ENCODE peak calls at places on chromosomes 7 and 10, in four cellular contexts. One of them, this sample, is unnamed.

GRCh38 chr7:31432831-31433340 is 81.0 kb upstream of the ITPRID1 start:
- DNase-seq in stimulated activated CD4-positive, alpha-beta T cell treated with anti-CD3 and anti-CD28 coated beads, Interleukin-4, amount 100 ng/mL, for 48 hours: no peak
- DNase-seq in HS-5: no peak
- DNase-seq in fibroblast of gingiva: no peak
- DNase-seq in this sample: peak

GRCh38 chr7:31545549-31545948 is 31.7 kb downstream of the ITPRID1 start:
- DNase-seq in fibroblast of gingiva: no peak
- DNase-seq in HS-5: no peak
- DNase-seq in stimulated activated CD4-positive, alpha-beta T cell treated with anti-CD3 and anti-CD28 coated beads, Interleukin-4, amount 100 ng/mL, for 48 hours: no peak
- DNase-seq in this sample: no peak

GRCh38 chr7:106542550-106543220 is 118.3 kb downstream of the CCDC71L start:
- DNase-seq in stimulated activated CD4-positive, alpha-beta T cell treated with anti-CD3 and anti-CD28 coated beads, Interleukin-4, amount 100 ng/mL, for 48 hours: peak
- DNase-seq in fibroblast of gingiva: peak
- DNase-seq in HS-5: peak
- DNase-seq in this sample: peak

GRCh38 chr7:12162420-12163113 is 48.5 kb upstream of the TMEM106B start:
- DNase-seq in stimulated activated CD4-positive, alpha-beta T cell treated with anti-CD3 and anti-CD28 coated beads, Interleukin-4, amount 100 ng/mL, for 48 hours: no peak
- DNase-seq in HS-5: peak
- DNase-seq in fibroblast of gingiva: peak
- DNase-seq in this sample: peak

GRCh38 chr10:42939685-42940366 is 137.0 kb upstream of the RET start:
- DNase-seq in fibroblast of gingiva: no peak
- DNase-seq in stimulated activated CD4-positive, alpha-beta T cell treated with anti-CD3 and anti-CD28 coated beads, Interleukin-4, amount 100 ng/mL, for 48 hours: no peak
- DNase-seq in HS-5: no peak
- DNase-seq in this sample: no peak

GRCh38 chr7:135771961-135772638 is 23.5 kb upstream of the FAM180A start:
- DNase-seq in HS-5: peak
- DNase-seq in fibroblast of gingiva: peak
- DNase-seq in stimulated activated CD4-positive, alpha-beta T cell treated with anti-CD3 and anti-CD28 coated beads, Interleukin-4, amount 100 ng/mL, for 48 hours: no peak
- DNase-seq in this sample: peak

GRCh38 chr10:79929409-79929904 is 19.4 kb downstream of the SFTPD start:
- DNase-seq in fibroblast of gingiva: peak
- DNase-seq in stimulated activated CD4-positive, alpha-beta T cell treated with anti-CD3 and anti-CD28 coated beads, Interleukin-4, amount 100 ng/mL, for 48 hours: peak
- DNase-seq in HS-5: no peak
- DNase-seq in this sample: peak

GRCh38 chr7:137592232-137592896 is 248.8 kb upstream of the PTN start:
- DNase-seq in fibroblast of gingiva: peak
- DNase-seq in HS-5: no peak
- DNase-seq in stimulated activated CD4-positive, alpha-beta T cell treated with anti-CD3 and anti-CD28 coated beads, Interleukin-4, amount 100 ng/mL, for 48 hours: no peak
- DNase-seq in this sample: peak

GRCh38 chr7:70016044-70016770 is 417.9 kb downstream of the AUTS2 start:
- DNase-seq in HS-5: no peak
- DNase-seq in stimulated activated CD4-positive, alpha-beta T cell treated with anti-CD3 and anti-CD28 coated beads, Interleukin-4, amount 100 ng/mL, for 48 hours: no peak
- DNase-seq in fibroblast of gingiva: peak
- DNase-seq in this sample: peak

GRCh38 chr10:113686028-113686427 is 6.3 kb downstream of the CASP7 start:
- DNase-seq in HS-5: no peak
- DNase-seq in fibroblast of gingiva: no peak
- DNase-seq in stimulated activated CD4-positive, alpha-beta T cell treated with anti-CD3 and anti-CD28 coated beads, Interleukin-4, amount 100 ng/mL, for 48 hours: no peak
- DNase-seq in this sample: no peak

GRCh38 chr10:78567680-78568453 is 500.9 kb upstream of the ZMIZ1 start:
- DNase-seq in HS-5: no peak
- DNase-seq in stimulated activated CD4-positive, alpha-beta T cell treated with anti-CD3 and anti-CD28 coated beads, Interleukin-4, amount 100 ng/mL, for 48 hours: no peak
- DNase-seq in fibroblast of gingiva: no peak
- DNase-seq in this sample: no peak

GRCh38 chr7:70631732-70632131 is 500.2 kb upstream of the GALNT17 start:
- DNase-seq in HS-5: no peak
- DNase-seq in stimulated activated CD4-positive, alpha-beta T cell treated with anti-CD3 and anti-CD28 coated beads, Interleukin-4, amount 100 ng/mL, for 48 hours: no peak
- DNase-seq in fibroblast of gingiva: no peak
- DNase-seq in this sample: no peak

GRCh38 chr10:42367532-42368230 is 270.7 kb downstream of the ZNF33B start:
- DNase-seq in HS-5: peak
- DNase-seq in stimulated activated CD4-positive, alpha-beta T cell treated with anti-CD3 and anti-CD28 coated beads, Interleukin-4, amount 100 ng/mL, for 48 hours: no peak
- DNase-seq in fibroblast of gingiva: peak
- DNase-seq in this sample: peak

GRCh38 chr10:92242910-92243671 is 47.8 kb downstream of the CPEB3 start:
- DNase-seq in stimulated activated CD4-positive, alpha-beta T cell treated with anti-CD3 and anti-CD28 coated beads, Interleukin-4, amount 100 ng/mL, for 48 hours: no peak
- DNase-seq in HS-5: no peak
- DNase-seq in fibroblast of gingiva: peak
- DNase-seq in this sample: peak

GRCh38 chr10:122073508-122073907 is 84.5 kb downstream of the TACC2 start:
- DNase-seq in stimulated activated CD4-positive, alpha-beta T cell treated with anti-CD3 and anti-CD28 coated beads, Interleukin-4, amount 100 ng/mL, for 48 hours: no peak
- DNase-seq in fibroblast of gingiva: no peak
- DNase-seq in HS-5: no peak
- DNase-seq in this sample: no peak

GRCh38 chr7:38020134-38020533 is 99.7 kb downstream of the EPDR1 start:
- DNase-seq in stimulated activated CD4-positive, alpha-beta T cell treated with anti-CD3 and anti-CD28 coated beads, Interleukin-4, amount 100 ng/mL, for 48 hours: no peak
- DNase-seq in HS-5: peak
- DNase-seq in fibroblast of gingiva: no peak
- DNase-seq in this sample: no peak

GRCh38 chr10:559767-560047 is 129.8 kb downstream of the DIP2C start:
- DNase-seq in stimulated activated CD4-positive, alpha-beta T cell treated with anti-CD3 and anti-CD28 coated beads, Interleukin-4, amount 100 ng/mL, for 48 hours: no peak
- DNase-seq in fibroblast of gingiva: no peak
- DNase-seq in HS-5: no peak
- DNase-seq in this sample: no peak

GRCh38 chr7:6242561-6242960 is 29.9 kb downstream of the CYTH3 start:
- DNase-seq in stimulated activated CD4-positive, alpha-beta T cell treated with anti-CD3 and anti-CD28 coated beads, Interleukin-4, amount 100 ng/mL, for 48 hours: no peak
- DNase-seq in HS-5: peak
- DNase-seq in fibroblast of gingiva: no peak
- DNase-seq in this sample: peak

GRCh38 chr10:85613391-85613790 is 753.2 kb downstream of the GRID1 start:
- DNase-seq in fibroblast of gingiva: no peak
- DNase-seq in HS-5: no peak
- DNase-seq in stimulated activated CD4-positive, alpha-beta T cell treated with anti-CD3 and anti-CD28 coated beads, Interleukin-4, amount 100 ng/mL, for 48 hours: no peak
- DNase-seq in this sample: no peak

GRCh38 chr10:95363303-95363912 is 72.6 kb upstream of the PDLIM1 start:
- DNase-seq in HS-5: peak
- DNase-seq in stimulated activated CD4-positive, alpha-beta T cell treated with anti-CD3 and anti-CD28 coated beads, Interleukin-4, amount 100 ng/mL, for 48 hours: peak
- DNase-seq in fibroblast of gingiva: peak
- DNase-seq in this sample: peak

GRCh38 chr7:30162622-30163124 is 27.9 kb downstream of the MTURN start:
- DNase-seq in fibroblast of gingiva: peak
- DNase-seq in HS-5: peak
- DNase-seq in stimulated activated CD4-positive, alpha-beta T cell treated with anti-CD3 and anti-CD28 coated beads, Interleukin-4, amount 100 ng/mL, for 48 hours: no peak
- DNase-seq in this sample: peak

GRCh38 chr7:105656922-105657521 is 75.7 kb upstream of the EFCAB10 start:
- DNase-seq in HS-5: no peak
- DNase-seq in stimulated activated CD4-positive, alpha-beta T cell treated with anti-CD3 and anti-CD28 coated beads, Interleukin-4, amount 100 ng/mL, for 48 hours: peak
- DNase-seq in fibroblast of gingiva: no peak
- DNase-seq in this sample: no peak

GRCh38 chr7:79971058-79971457 is 163.6 kb upstream of the GNAI1 start:
- DNase-seq in stimulated activated CD4-positive, alpha-beta T cell treated with anti-CD3 and anti-CD28 coated beads, Interleukin-4, amount 100 ng/mL, for 48 hours: no peak
- DNase-seq in HS-5: no peak
- DNase-seq in fibroblast of gingiva: no peak
- DNase-seq in this sample: no peak

GRCh38 chr7:45923290-45923689 is 2.2 kb upstream of the IGFBP3 start:
- DNase-seq in fibroblast of gingiva: peak
- DNase-seq in stimulated activated CD4-positive, alpha-beta T cell treated with anti-CD3 and anti-CD28 coated beads, Interleukin-4, amount 100 ng/mL, for 48 hours: peak
- DNase-seq in HS-5: peak
- DNase-seq in this sample: peak

GRCh38 chr10:16944081-16944922 is 127.1 kb upstream of the RSU1 start:
- DNase-seq in HS-5: no peak
- DNase-seq in stimulated activated CD4-positive, alpha-beta T cell treated with anti-CD3 and anti-CD28 coated beads, Interleukin-4, amount 100 ng/mL, for 48 hours: no peak
- DNase-seq in fibroblast of gingiva: peak
- DNase-seq in this sample: peak

GRCh38 chr7:23687011-23687410 is 7.0 kb downstream of the FAM221A start:
- DNase-seq in HS-5: no peak
- DNase-seq in fibroblast of gingiva: no peak
- DNase-seq in stimulated activated CD4-positive, alpha-beta T cell treated with anti-CD3 and anti-CD28 coated beads, Interleukin-4, amount 100 ng/mL, for 48 hours: no peak
- DNase-seq in this sample: no peak

This sample was measured in AG10803.